ENCODE peak calls at places on chromosomes 4 and X, in five cellular contexts. I, P, A, F and D are unnamed samples.

GRCh38 chr4:40134206-40134917 is 62.5 kb upstream of the RHOH start:
- DNase-seq in I (no peak), F (no peak), P (no peak), A (no peak), D (no peak)

GRCh38 chr4:59553739-59554126 is 1646.4 kb upstream of the ADGRL3 start:
- DNase-seq in F (no peak), P (peak), A (no peak), I (no peak), D (peak)

GRCh38 chr4:46179356-46179755 is 55.5 kb upstream of the GABRG1 start:
- DNase-seq in I (no peak), P (no peak), A (no peak), F (no peak), D (no peak)

GRCh38 chrX:17829526-17829925 is 31.6 kb downstream of the RAI2 start:
- DNase-seq in P (peak), F (no peak), I (no peak), A (no peak), D (no peak)

GRCh38 chr4:828641-829271 is 2.8 kb upstream of the CPLX1 start:
- DNase-seq in A (no peak), P (peak), I (no peak), F (no peak), D (no peak)

GRCh38 chrX:153687121-153688039 is at the start of gene SLC6A8:
- DNase-seq in I (no peak), A (peak), F (no peak), P (peak), D (no peak)

GRCh38 chrX:27619975-27620374 is 29.8 kb downstream of the DCAF8L2 start:
- DNase-seq in F (no peak), A (no peak), P (no peak), I (no peak), D (no peak)

GRCh38 chrX:68942141-68942540 is 113.3 kb downstream of the EFNB1 start:
- DNase-seq in I (no peak), F (no peak), P (no peak), A (no peak), D (no peak)

GRCh38 chrX:70039758-70040157 is 10.0 kb downstream of the AWAT2 start:
- DNase-seq in F (no peak), I (no peak), A (no peak), P (peak), D (no peak)

GRCh38 chrX:103918584-103919335 is 43.7 kb upstream of the TMSB15B start:
- DNase-seq in P (peak), A (peak), I (peak), F (peak), D (peak)

GRCh38 chr4:184019667-184020665 is 114.9 kb downstream of the STOX2 start:
- DNase-seq in F (no peak), I (no peak), P (no peak), A (no peak), D (no peak)

GRCh38 chr4:56149601-56150000 is 200.9 kb downstream of the CEP135 start:
- DNase-seq in I (no peak), F (no peak), P (peak), A (no peak), D (no peak)

GRCh38 chrX:1452497-1453389 is at the start of gene ASMTL:
- DNase-seq in P (peak), I (peak), A (no peak), F (peak), D (peak)

GRCh38 chr4:52244773-52245360 is 193.8 kb downstream of the SPATA18 start:
- DNase-seq in A (no peak), F (no peak), P (peak), I (no peak), D (no peak)

GRCh38 chrX:107742754-107743191 is 32.8 kb downstream of the TSC22D3 start:
- DNase-seq in A (no peak), I (no peak), P (no peak), F (no peak), D (no peak)

GRCh38 chrX:43940811-43941210 is 32.4 kb downstream of the NDP start:
- DNase-seq in P (peak), I (no peak), F (no peak), A (no peak), D (peak)

GRCh38 chrX:95640226-95640625 is 1044.4 kb upstream of the DIAPH2 start:
- DNase-seq in F (no peak), I (no peak), P (no peak), A (no peak), D (no peak)

GRCh38 chrX:12223650-12224049 is 85.4 kb downstream of the FRMPD4 start:
- DNase-seq in F (no peak), A (no peak), P (peak), I (no peak), D (no peak)

GRCh38 chr4:183540498-183540953 is 35.7 kb downstream of the ING2 start:
- DNase-seq in I (no peak), F (no peak), P (no peak), A (no peak), D (no peak)